ENCODE peak calls at places on chromosome 22, in seven cellular contexts. One of them, this sample, is unnamed.

GRCh38 chr22:39078329-39078728 is 1.3 kb downstream of the APOBEC3G start:
- DNase-seq in fibroblast of lung: no peak
- DNase-seq in SK-N-SH: no peak
- DNase-seq in Peyer's patch: no peak
- DNase-seq in osteoblast: no peak
- DNase-seq in uterus: no peak
- DNase-seq in cardiac fibroblast: no peak
- DNase-seq in this sample: no peak

GRCh38 chr22:43851979-43852307 is 10.4 kb downstream of the SULT4A1 start:
- DNase-seq in fibroblast of lung: no peak
- DNase-seq in SK-N-SH: no peak
- DNase-seq in Peyer's patch: no peak
- DNase-seq in osteoblast: no peak
- DNase-seq in uterus: no peak
- DNase-seq in cardiac fibroblast: no peak
- DNase-seq in this sample: no peak

GRCh38 chr22:25327018-25327755 is 107.7 kb downstream of the CRYBB2 start:
- DNase-seq in fibroblast of lung: no peak
- DNase-seq in SK-N-SH: no peak
- DNase-seq in Peyer's patch: no peak
- DNase-seq in osteoblast: peak; percentile 30
- DNase-seq in uterus: no peak
- DNase-seq in cardiac fibroblast: no peak
- DNase-seq in this sample: no peak

GRCh38 chr22:20013382-20013871 is 3.2 kb downstream of the ARVCF start:
- DNase-seq in fibroblast of lung: peak; percentile 52
- DNase-seq in SK-N-SH: peak; percentile 86
- DNase-seq in Peyer's patch: peak; percentile 68
- DNase-seq in osteoblast: peak; percentile 97
- DNase-seq in uterus: peak; percentile 48
- DNase-seq in cardiac fibroblast: peak; percentile 73
- DNase-seq in this sample: peak; percentile 61

GRCh38 chr22:19723165-19723989 is at the start of gene GP1BB:
- DNase-seq in fibroblast of lung: no peak
- DNase-seq in SK-N-SH: no peak
- DNase-seq in Peyer's patch: peak; percentile 63
- DNase-seq in osteoblast: peak; percentile 79
- DNase-seq in uterus: no peak
- DNase-seq in cardiac fibroblast: peak; percentile 25
- DNase-seq in this sample: peak; percentile 18

GRCh38 chr22:31343235-31344191 is 2.6 kb downstream of the PATZ1 start:
- DNase-seq in fibroblast of lung: peak; percentile 22
- DNase-seq in SK-N-SH: peak; percentile 67
- DNase-seq in Peyer's patch: peak; percentile 72
- DNase-seq in osteoblast: peak; percentile 84
- DNase-seq in uterus: no peak
- DNase-seq in cardiac fibroblast: peak; percentile 39
- DNase-seq in this sample: peak; percentile 30

GRCh38 chr22:16601437-16602223 is 9.0 kb upstream of the CCT8L2 start:
- DNase-seq in fibroblast of lung: no peak
- DNase-seq in SK-N-SH: no peak
- DNase-seq in Peyer's patch: no peak
- DNase-seq in osteoblast: no peak
- DNase-seq in uterus: no peak
- DNase-seq in cardiac fibroblast: peak; percentile 1
- DNase-seq in this sample: no peak

GRCh38 chr22:31829505-31829904 is 75.7 kb downstream of the DEPDC5 start:
- DNase-seq in fibroblast of lung: peak; percentile 83
- DNase-seq in SK-N-SH: peak; percentile 47
- DNase-seq in Peyer's patch: no peak
- DNase-seq in osteoblast: peak; percentile 74
- DNase-seq in uterus: peak; percentile 22
- DNase-seq in cardiac fibroblast: peak; percentile 83
- DNase-seq in this sample: peak; percentile 92

GRCh38 chr22:21643533-21644357 is 1.6 kb downstream of the SDF2L1 start:
- DNase-seq in fibroblast of lung: no peak
- DNase-seq in SK-N-SH: no peak
- DNase-seq in Peyer's patch: no peak
- DNase-seq in osteoblast: peak; percentile 62
- DNase-seq in uterus: no peak
- DNase-seq in cardiac fibroblast: no peak
- DNase-seq in this sample: no peak

GRCh38 chr22:31295831-31296230 is 3.5 kb upstream of the PIK3IP1 start:
- DNase-seq in fibroblast of lung: peak; percentile 9
- DNase-seq in SK-N-SH: no peak
- DNase-seq in Peyer's patch: no peak
- DNase-seq in osteoblast: no peak
- DNase-seq in uterus: no peak
- DNase-seq in cardiac fibroblast: peak; percentile 33
- DNase-seq in this sample: peak; percentile 58

GRCh38 chr22:24140357-24140756 is 40.9 kb upstream of the SUSD2 start:
- DNase-seq in fibroblast of lung: peak; percentile 16
- DNase-seq in SK-N-SH: no peak
- DNase-seq in Peyer's patch: no peak
- DNase-seq in osteoblast: peak; percentile 31
- DNase-seq in uterus: no peak
- DNase-seq in cardiac fibroblast: no peak
- DNase-seq in this sample: no peak

GRCh38 chr22:44331881-44332714 is 19.3 kb upstream of the SHISAL1 start:
- DNase-seq in fibroblast of lung: peak; percentile 17
- DNase-seq in SK-N-SH: peak; percentile 86
- DNase-seq in Peyer's patch: no peak
- DNase-seq in osteoblast: peak; percentile 93
- DNase-seq in uterus: no peak
- DNase-seq in cardiac fibroblast: peak; percentile 60
- DNase-seq in this sample: no peak

GRCh38 chr22:39729141-39729934 is 158.8 kb downstream of the CACNA1I start:
- DNase-seq in fibroblast of lung: no peak
- DNase-seq in SK-N-SH: no peak
- DNase-seq in Peyer's patch: no peak
- DNase-seq in osteoblast: peak; percentile 87
- DNase-seq in uterus: no peak
- DNase-seq in cardiac fibroblast: no peak
- DNase-seq in this sample: no peak

GRCh38 chr22:31199187-31199586 is 12.9 kb upstream of the LIMK2 start:
- DNase-seq in fibroblast of lung: no peak
- DNase-seq in SK-N-SH: no peak
- DNase-seq in Peyer's patch: no peak
- DNase-seq in osteoblast: no peak
- DNase-seq in uterus: no peak
- DNase-seq in cardiac fibroblast: no peak
- DNase-seq in this sample: peak; percentile 13

GRCh38 chr22:24516301-24516737 is 21.2 kb downstream of the UPB1 start:
- DNase-seq in fibroblast of lung: peak; percentile 82
- DNase-seq in SK-N-SH: no peak
- DNase-seq in Peyer's patch: no peak
- DNase-seq in osteoblast: peak; percentile 96
- DNase-seq in uterus: no peak
- DNase-seq in cardiac fibroblast: peak; percentile 91
- DNase-seq in this sample: peak; percentile 94

GRCh38 chr22:31278643-31279326 is 13.5 kb downstream of the PIK3IP1 start:
- DNase-seq in fibroblast of lung: no peak
- DNase-seq in SK-N-SH: no peak
- DNase-seq in Peyer's patch: no peak
- DNase-seq in osteoblast: no peak
- DNase-seq in uterus: no peak
- DNase-seq in cardiac fibroblast: no peak
- DNase-seq in this sample: peak; percentile 58

GRCh38 chr22:39292002-39292401 is 27.4 kb downstream of the RPL3 start:
- DNase-seq in fibroblast of lung: no peak
- DNase-seq in SK-N-SH: no peak
- DNase-seq in Peyer's patch: no peak
- DNase-seq in osteoblast: no peak
- DNase-seq in uterus: no peak
- DNase-seq in cardiac fibroblast: no peak
- DNase-seq in this sample: no peak

GRCh38 chr22:50063589-50064393 is 5.7 kb upstream of the TTLL8 start:
- DNase-seq in fibroblast of lung: no peak
- DNase-seq in SK-N-SH: no peak
- DNase-seq in Peyer's patch: no peak
- DNase-seq in osteoblast: no peak
- DNase-seq in uterus: no peak
- DNase-seq in cardiac fibroblast: no peak
- DNase-seq in this sample: no peak

GRCh38 chr22:19754701-19755144 is 5.9 kb upstream of the TBX1 start:
- DNase-seq in fibroblast of lung: no peak
- DNase-seq in SK-N-SH: no peak
- DNase-seq in Peyer's patch: no peak
- DNase-seq in osteoblast: no peak
- DNase-seq in uterus: no peak
- DNase-seq in cardiac fibroblast: no peak
- DNase-seq in this sample: no peak

GRCh38 chr22:20779014-20779812 is 5.3 kb downstream of the SERPIND1 start:
- DNase-seq in fibroblast of lung: no peak
- DNase-seq in SK-N-SH: no peak
- DNase-seq in Peyer's patch: no peak
- DNase-seq in osteoblast: no peak
- DNase-seq in uterus: peak; percentile 35
- DNase-seq in cardiac fibroblast: no peak
- DNase-seq in this sample: no peak

GRCh38 chr22:42612336-42612735 is 2.3 kb downstream of the POLDIP3 start:
- DNase-seq in fibroblast of lung: no peak
- DNase-seq in SK-N-SH: no peak
- DNase-seq in Peyer's patch: no peak
- DNase-seq in osteoblast: no peak
- DNase-seq in uterus: no peak
- DNase-seq in cardiac fibroblast: no peak
- DNase-seq in this sample: no peak

GRCh38 chr22:26496456-26496855 is 12.8 kb downstream of the SRRD start:
- DNase-seq in fibroblast of lung: no peak
- DNase-seq in SK-N-SH: no peak
- DNase-seq in Peyer's patch: no peak
- DNase-seq in osteoblast: no peak
- DNase-seq in uterus: no peak
- DNase-seq in cardiac fibroblast: no peak
- DNase-seq in this sample: no peak

GRCh38 chr22:24827305-24827704 is 21.3 kb downstream of the SGSM1 start:
- DNase-seq in fibroblast of lung: no peak
- DNase-seq in SK-N-SH: no peak
- DNase-seq in Peyer's patch: peak; percentile 76
- DNase-seq in osteoblast: no peak
- DNase-seq in uterus: no peak
- DNase-seq in cardiac fibroblast: no peak
- DNase-seq in this sample: no peak

GRCh38 chr22:46411347-46411746 is 75.8 kb downstream of the TRMU start:
- DNase-seq in fibroblast of lung: no peak
- DNase-seq in SK-N-SH: no peak
- DNase-seq in Peyer's patch: no peak
- DNase-seq in osteoblast: no peak
- DNase-seq in uterus: no peak
- DNase-seq in cardiac fibroblast: no peak
- DNase-seq in this sample: no peak
- H3K4me3 ChIP-seq in fibroblast of lung: no peak overlapping the region
- H3K4me3 ChIP-seq in SK-N-SH: no peak overlapping the region
- H3K4me3 ChIP-seq in Peyer's patch: no peak overlapping the region
- H3K4me3 ChIP-seq in osteoblast: no peak overlapping the region
- H3K4me3 ChIP-seq in uterus: no peak overlapping the region
- H3K4me3 ChIP-seq in cardiac fibroblast: no peak overlapping the region
- H3K4me3 ChIP-seq in this sample: no peak overlapping the region

GRCh38 chr22:34804588-34804987 is 261.4 kb upstream of the ISX start:
- DNase-seq in fibroblast of lung: no peak
- DNase-seq in SK-N-SH: no peak
- DNase-seq in Peyer's patch: no peak
- DNase-seq in osteoblast: no peak
- DNase-seq in uterus: no peak
- DNase-seq in cardiac fibroblast: no peak
- DNase-seq in this sample: no peak
- TF ChIP-seq CTCF in fibroblast of lung: no peak
- TF ChIP-seq CTCF in SK-N-SH: no peak
- TF ChIP-seq CTCF in Peyer's patch: no peak
- TF ChIP-seq CTCF in osteoblast: no peak
- TF ChIP-seq CTCF in uterus: no peak
- TF ChIP-seq CTCF in cardiac fibroblast: no peak
- TF ChIP-seq CTCF in this sample: no peak

GRCh38 chr22:36036167-36036624 is 7.6 kb upstream of the RBFOX2 start:
- DNase-seq in fibroblast of lung: no peak
- DNase-seq in SK-N-SH: peak; percentile 69
- DNase-seq in Peyer's patch: no peak
- DNase-seq in osteoblast: no peak
- DNase-seq in uterus: no peak
- DNase-seq in cardiac fibroblast: no peak
- DNase-seq in this sample: no peak
- H3K4me3 ChIP-seq in fibroblast of lung: no peak overlapping the region
- H3K4me3 ChIP-seq in SK-N-SH: no peak overlapping the region
- H3K4me3 ChIP-seq in Peyer's patch: no peak overlapping the region
- H3K4me3 ChIP-seq in osteoblast: no peak overlapping the region
- H3K4me3 ChIP-seq in uterus: no peak overlapping the region
- H3K4me3 ChIP-seq in cardiac fibroblast: no peak overlapping the region
- H3K4me3 ChIP-seq in this sample: no peak overlapping the region

DNA sequence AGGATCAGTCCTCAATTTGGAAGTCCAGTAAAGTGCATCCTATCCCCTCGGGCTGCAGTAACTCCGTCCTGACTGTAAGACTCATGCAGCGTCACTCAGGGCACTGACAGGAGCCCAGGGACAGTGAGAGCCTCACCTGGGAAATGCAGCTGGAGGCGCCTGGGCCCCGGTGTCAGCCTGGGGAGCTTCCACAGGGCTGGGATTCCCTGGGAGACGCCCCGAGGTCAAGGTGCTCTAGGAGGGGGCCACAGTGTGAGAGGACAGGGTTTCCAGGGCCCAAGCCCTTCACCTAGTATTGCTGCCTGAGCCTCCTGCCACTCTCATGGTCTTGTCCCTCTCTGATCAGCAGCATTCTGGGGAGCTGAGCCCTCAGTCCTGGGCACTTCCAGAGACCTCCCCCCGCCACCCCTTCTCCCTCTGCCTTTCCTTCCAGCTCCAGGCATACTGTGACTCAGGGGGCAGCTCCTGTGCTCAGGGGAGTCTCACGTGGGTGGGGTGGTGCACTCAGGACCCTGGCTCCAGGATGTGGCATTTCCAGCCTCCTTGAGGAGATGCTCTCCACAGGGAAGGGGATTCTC is 99.1 kb upstream of the IGLL5 start:
- DNase-seq in fibroblast of lung: no peak
- DNase-seq in SK-N-SH: no peak
- DNase-seq in Peyer's patch: no peak
- DNase-seq in osteoblast: no peak
- DNase-seq in uterus: no peak
- DNase-seq in cardiac fibroblast: no peak
- DNase-seq in this sample: no peak
- TF ChIP-seq CTCF in fibroblast of lung: no peak
- TF ChIP-seq CTCF in SK-N-SH: no peak
- TF ChIP-seq CTCF in Peyer's patch: no peak
- TF ChIP-seq CTCF in osteoblast: no peak
- TF ChIP-seq CTCF in uterus: no peak
- TF ChIP-seq CTCF in cardiac fibroblast: no peak
- TF ChIP-seq CTCF in this sample: no peak

GRCh38 chr22:37060801-37061610 is 9.5 kb downstream of the KCTD17 start:
- DNase-seq in fibroblast of lung: no peak
- DNase-seq in SK-N-SH: no peak
- DNase-seq in Peyer's patch: no peak
- DNase-seq in osteoblast: no peak
- DNase-seq in uterus: no peak
- DNase-seq in cardiac fibroblast: no peak
- DNase-seq in this sample: no peak
- H3K4me3 ChIP-seq in fibroblast of lung: no peak overlapping the region
- H3K4me3 ChIP-seq in SK-N-SH: no peak overlapping the region
- H3K4me3 ChIP-seq in Peyer's patch: no peak overlapping the region
- H3K4me3 ChIP-seq in osteoblast: no peak overlapping the region
- H3K4me3 ChIP-seq in uterus: no peak overlapping the region
- H3K4me3 ChIP-seq in cardiac fibroblast: no peak overlapping the region
- H3K4me3 ChIP-seq in this sample: no peak overlapping the region

GRCh38 chr22:41237707-41238569 is 2.8 kb downstream of the CHADL start:
- DNase-seq in fibroblast of lung: peak; percentile 41
- DNase-seq in SK-N-SH: peak; percentile 61
- DNase-seq in Peyer's patch: peak; percentile 89
- DNase-seq in osteoblast: peak; percentile 96
- DNase-seq in uterus: no peak
- DNase-seq in cardiac fibroblast: peak; percentile 40
- DNase-seq in this sample: peak; percentile 29
- TF ChIP-seq CTCF in fibroblast of lung: peak; percentile 8
- TF ChIP-seq CTCF in SK-N-SH: no peak
- TF ChIP-seq CTCF in Peyer's patch: peak; percentile 84
- TF ChIP-seq CTCF in osteoblast: peak; percentile 8
- TF ChIP-seq CTCF in uterus: peak; percentile 57
- TF ChIP-seq CTCF in cardiac fibroblast: peak; percentile 33
- TF ChIP-seq CTCF in this sample: peak; percentile 36

This sample was measured in choroid plexus epithelial cell.